ENCODE peak calls at places on chromosomes 12 and 14, in six cellular contexts. B is cardiac muscle cell, F is AG09309, K is neural crest cell, Y is fibroblast of lung, G is IMR-90. M is an unnamed sample.

GRCh38 chr14:21894003-21894897 is 220.6 kb upstream of the OR4E1 start:
- DNase-seq in Y (no peak), G (no peak), B (peak), F (no peak), K (no peak), M (no peak)

GRCh38 chr14:103688906-103689902 is 26.0 kb downstream of the XRCC3 start:
- DNase-seq in B (no peak), F (no peak), K (no peak), G (no peak), Y (peak), M (no peak)

GRCh38 chr14:56855891-56856461 is 45.7 kb upstream of the OTX2 start:
- DNase-seq in G (no peak), Y (no peak), B (peak), F (no peak), K (peak), M (no peak)

GRCh38 chr14:31261859-31262739 is 54.5 kb upstream of the HECTD1 start:
- DNase-seq in F (no peak), K (no peak), B (no peak), Y (peak), G (peak), M (no peak)

GRCh38 chr12:99911076-99911475 is 73.7 kb downstream of the ANKS1B start:
- DNase-seq in Y (peak), F (peak), B (peak), G (peak), K (no peak), M (no peak)

GRCh38 chr14:76948213-76948947 is 80.1 kb downstream of the IRF2BPL start:
- DNase-seq in Y (no peak), B (no peak), K (no peak), G (no peak), F (no peak), M (no peak)

GRCh38 chr14:105093426-105094192 is 28.4 kb upstream of the GPR132 start:
- DNase-seq in Y (peak), G (peak), K (peak), B (peak), F (no peak), M (peak)

GRCh38 chr12:131939007-131939406 is 9.9 kb downstream of the PUS1 start:
- DNase-seq in K (no peak), G (no peak), F (no peak), Y (no peak), B (no peak), M (no peak)

GRCh38 chr12:106917503-106917902 is 38.2 kb upstream of the TMEM263 start:
- DNase-seq in K (peak), F (no peak), Y (no peak), B (peak), G (no peak), M (no peak)

GRCh38 chr12:102816816-102817434 is 100.1 kb downstream of the PAH start:
- DNase-seq in Y (peak), F (no peak), B (peak), G (peak), K (no peak), M (no peak)

GRCh38 chr12:120072472-120072871 is 44.1 kb downstream of the RAB35 start:
- DNase-seq in B (no peak), Y (no peak), G (no peak), K (no peak), F (no peak), M (no peak)

GRCh38 chr14:67882973-67883372 is 63.4 kb downstream of the RAD51B start:
- DNase-seq in K (no peak), F (no peak), B (no peak), Y (no peak), G (no peak), M (no peak)

GRCh38 chr14:80629606-80630005 is 311.9 kb downstream of the CEP128 start:
- DNase-seq in Y (peak), B (no peak), F (no peak), K (no peak), G (peak), M (no peak)

GRCh38 chr12:112261559-112261958 is 120.7 kb downstream of the HECTD4 start:
- DNase-seq in F (no peak), Y (no peak), K (no peak), G (no peak), B (no peak), M (no peak)

GRCh38 chr12:63023926-63024325 is 89.0 kb upstream of the PPM1H start:
- DNase-seq in Y (no peak), K (no peak), B (no peak), G (no peak), F (no peak), M (no peak)

GRCh38 chr12:118842753-118843335 is 138.5 kb upstream of the SRRM4 start:
- DNase-seq in F (no peak), K (no peak), B (no peak), Y (no peak), G (no peak), M (no peak)

GRCh38 chr12:118835911-118836310 is 145.4 kb upstream of the SRRM4 start:
- DNase-seq in G (no peak), K (no peak), B (no peak), F (no peak), Y (no peak), M (no peak)

GRCh38 chr12:118840878-118841277 is 140.5 kb upstream of the SRRM4 start:
- DNase-seq in Y (no peak), G (no peak), K (no peak), B (no peak), F (no peak), M (no peak)

GRCh38 chr12:118841588-118841987 is 139.8 kb upstream of the SRRM4 start:
- DNase-seq in Y (no peak), G (no peak), B (no peak), F (no peak), K (peak), M (no peak)

DNA sequence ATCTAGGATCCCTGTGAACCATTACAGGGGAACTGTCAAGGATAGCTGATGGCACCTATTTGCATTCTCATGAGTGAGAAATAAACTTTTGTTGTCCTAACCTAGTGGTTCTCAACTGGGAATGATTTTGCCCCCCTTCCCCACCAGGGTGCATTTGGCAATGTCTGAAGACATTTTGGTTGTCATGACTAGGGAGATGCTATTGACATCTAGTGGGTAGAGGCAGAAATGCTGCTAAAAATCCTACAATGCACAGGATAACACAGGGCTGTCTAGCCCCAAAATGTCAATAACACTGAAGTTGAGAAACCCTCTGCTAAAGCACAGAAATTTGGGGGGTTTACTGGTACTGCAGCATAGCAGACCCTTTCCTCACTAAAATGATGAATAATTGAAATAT is 140.9 kb upstream of the SRRM4 start:
- DNase-seq in F (no peak), Y (no peak), B (no peak), G (no peak), K (no peak), M (no peak)
- TF ChIP-seq CTCF in F (no peak), Y (no peak), B (no peak), G (no peak), K (peak), M (no peak)

DNA sequence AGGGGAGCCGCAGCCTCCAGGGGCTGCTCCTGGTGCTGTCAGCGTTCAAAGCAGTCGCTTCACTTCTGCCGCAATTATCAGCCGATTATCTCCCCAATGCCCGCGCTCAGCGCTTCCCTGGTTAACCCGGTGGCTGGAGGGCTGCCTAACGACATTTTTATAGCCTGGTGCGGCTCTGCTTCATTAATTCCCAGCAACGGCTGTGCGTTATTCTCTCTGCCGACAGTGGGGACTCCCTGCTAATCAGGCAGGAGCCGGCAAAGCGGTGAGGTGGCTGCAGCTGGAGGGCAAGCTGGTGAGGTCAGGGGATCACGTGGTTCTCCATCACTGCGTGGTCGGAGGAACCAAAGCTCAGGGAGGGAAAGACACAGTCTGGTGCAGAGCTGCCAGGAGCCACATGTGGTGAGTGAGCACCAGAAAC is 62.9 kb downstream of the GLRX5 start:
- DNase-seq in B (peak), Y (peak), F (peak), K (peak), G (peak), M (no peak)
- TF ChIP-seq CTCF in B (no peak), Y (no peak), F (no peak), K (no peak), G (no peak), M (no peak)

DNA sequence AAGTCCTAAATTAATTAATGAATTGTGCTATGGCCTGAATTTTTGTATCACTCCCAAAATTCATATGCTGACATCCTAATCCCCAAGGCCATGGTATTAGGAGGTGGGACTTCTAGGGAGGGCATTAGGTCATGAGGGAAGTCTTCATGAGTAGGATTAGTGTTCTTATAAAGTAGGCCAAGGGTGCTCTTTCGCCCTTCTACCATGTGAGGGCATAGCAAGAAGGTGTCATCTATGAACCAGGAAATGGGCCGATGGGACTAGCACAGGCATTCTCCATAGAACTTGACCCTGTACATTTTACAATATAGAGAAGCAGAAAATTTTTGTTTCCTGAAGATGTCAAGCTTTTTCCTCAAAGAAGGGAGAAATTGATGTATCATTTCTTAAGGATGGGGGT is 12.5 kb downstream of the SYT10 start:
- DNase-seq in Y (no peak), B (peak), F (no peak), G (no peak), K (no peak), M (no peak)
- TF ChIP-seq CTCF in Y (no peak), B (no peak), F (no peak), G (no peak), K (peak), M (no peak)

GRCh38 chr12:2360630-2361170 is 307.9 kb downstream of the CACNA1C start:
- DNase-seq in G (no peak), F (no peak), Y (no peak), K (no peak), B (no peak), M (no peak)
- TF ChIP-seq CTCF in G (peak), F (peak), Y (peak), K (peak), B (peak), M (no peak)